ENCODE peak calls at places on chromosomes 12 and 14, in four cellular contexts. D, U, V and A are unnamed samples.

GRCh38 chr12:90404071-90404470 is 550.9 kb downstream of the CCER1 start:
- DNase-seq in U (no peak), V (no peak), D (no peak), A (no peak)

GRCh38 chr14:24042733-24043132 is 9.1 kb upstream of the CARMIL3 start:
- DNase-seq in D (no peak), V (no peak), U (no peak), A (no peak)

GRCh38 chr12:6909421-6910145 is 4.8 kb upstream of the ENO2 start:
- DNase-seq in U (no peak), D (no peak), V (no peak), A (no peak)

GRCh38 chr12:4918950-4919660 is 9.4 kb downstream of the KCNA1 start:
- DNase-seq in V (no peak), D (no peak), U (no peak), A (no peak)

GRCh38 chr12:53079226-53080117 is at the start of gene SPRYD3:
- DNase-seq in V (peak; percentile 97), U (peak; percentile 100), D (peak; percentile 96), A (peak; percentile 61)

GRCh38 chr12:100661300-100661951 is 87.9 kb downstream of the GAS2L3 start:
- DNase-seq in V (no peak), U (peak; percentile 75), D (no peak), A (no peak)

GRCh38 chr12:3295648-3296408 is 195.2 kb upstream of the PRMT8 start:
- DNase-seq in V (no peak), U (no peak), D (peak; percentile 66), A (no peak)

GRCh38 chr12:124416516-124417395 is 121.9 kb downstream of the RFLNA start:
- DNase-seq in V (no peak), D (no peak), U (no peak), A (no peak)

GRCh38 chr12:80257920-80258319 is 158.6 kb downstream of the OTOGL start:
- DNase-seq in D (no peak), V (no peak), U (no peak), A (no peak)

GRCh38 chr14:105324080-105324778 is 9.7 kb downstream of the PACS2 start:
- DNase-seq in V (no peak), U (peak; percentile 49), D (peak; percentile 64), A (no peak)

GRCh38 chr12:32183646-32184045 is 77.0 kb downstream of the BICD1 start:
- DNase-seq in U (no peak), V (no peak), D (no peak), A (no peak)

GRCh38 chr12:81084848-81085350 is 7.0 kb downstream of the ACSS3 start:
- DNase-seq in U (no peak), D (no peak), V (no peak), A (no peak)

GRCh38 chr12:3795800-3796133 is 42.9 kb upstream of the CRACR2A start:
- DNase-seq in D (no peak), U (no peak), V (no peak), A (no peak)

GRCh38 chr12:3998968-3999792 is 126.0 kb upstream of the PARP11 start:
- DNase-seq in U (peak; percentile 49), V (no peak), D (no peak), A (no peak)

GRCh38 chr12:29681370-29681769 is 102.4 kb downstream of the TMTC1 start:
- DNase-seq in V (no peak), U (no peak), D (no peak), A (no peak)

GRCh38 chr14:34699873-34700621 is 14.3 kb downstream of the CFL2 start:
- DNase-seq in U (no peak), V (peak; percentile 68), D (no peak), A (no peak)

GRCh38 chr14:99581371-99581770 is 22.6 kb downstream of the CCDC85C start:
- DNase-seq in U (no peak), D (no peak), V (no peak), A (no peak)

GRCh38 chr12:12561305-12562015 is 1.2 kb downstream of the DUSP16 start:
- DNase-seq in D (peak; percentile 68), U (peak; percentile 86), V (peak; percentile 60), A (no peak)

GRCh38 chr12:51254592-51254991 is 15.6 kb downstream of the SMAGP start:
- DNase-seq in V (no peak), D (no peak), U (no peak), A (no peak)

GRCh38 chr14:96479435-96480146 is 22.6 kb upstream of the PAPOLA start:
- DNase-seq in V (peak; percentile 50), D (no peak), U (no peak), A (no peak)

GRCh38 chr12:123532021-123532420 is 1.5 kb downstream of the RILPL1 start:
- DNase-seq in D (peak; percentile 50), U (peak; percentile 62), V (no peak), A (no peak)

GRCh38 chr12:113418213-113418879 is 3.8 kb upstream of the SDSL start:
- DNase-seq in V (no peak), D (no peak), U (peak; percentile 53), A (no peak)

GRCh38 chr12:26226119-26226518 is 30.7 kb downstream of the SSPN start:
- DNase-seq in D (no peak), V (no peak), U (no peak), A (no peak)

GRCh38 chr14:44912041-44912869 is 49.5 kb downstream of the KLHL28 start:
- DNase-seq in U (no peak), D (no peak), V (no peak), A (no peak)

GRCh38 chr12:116821291-116821690 is 60.0 kb downstream of the HRK start:
- DNase-seq in V (no peak), U (peak; percentile 70), D (no peak), A (no peak)

GRCh38 chr12:4286771-4287317 is 13.3 kb downstream of the CCND2 start:
- DNase-seq in V (no peak), D (peak; percentile 16), U (peak; percentile 43), A (no peak)

GRCh38 chr12:53044896-53045571 is 4.8 kb upstream of the TNS2 start:
- DNase-seq in V (no peak), D (no peak), U (peak; percentile 58), A (no peak)

GRCh38 chr12:63965936-63966602 is 121.6 kb downstream of the SRGAP1 start:
- DNase-seq in U (no peak), V (peak; percentile 42), D (no peak), A (no peak)

GRCh38 chr12:113109872-113110623 is 25.5 kb downstream of the RASAL1 start:
- DNase-seq in V (no peak), U (peak; percentile 80), D (no peak), A (no peak)

GRCh38 chr12:18753481-18754117 is 15.7 kb downstream of the CAPZA3 start:
- DNase-seq in U (peak; percentile 89), V (no peak), D (peak; percentile 32), A (no peak)

GRCh38 chr14:74661726-74662450 is 49.9 kb upstream of the LTBP2 start:
- DNase-seq in U (no peak), V (no peak), D (no peak), A (no peak)

GRCh38 chr14:74660863-74661262 is 48.8 kb upstream of the LTBP2 start:
- DNase-seq in U (no peak), D (no peak), V (no peak), A (no peak)

GRCh38 chr14:74658535-74659130 is 46.6 kb upstream of the LTBP2 start:
- DNase-seq in U (no peak), D (no peak), V (no peak), A (no peak)

GRCh38 chr14:74656964-74657363 is 44.9 kb upstream of the LTBP2 start:
- DNase-seq in D (no peak), V (no peak), U (no peak), A (no peak)

GRCh38 chr14:74660167-74660566 is 48.1 kb upstream of the LTBP2 start:
- DNase-seq in D (no peak), U (no peak), V (no peak), A (no peak)
- H3K4me1 ChIP-seq in D (no peaks in the 10 kb centered on the region), U (no peaks in the 10 kb centered on the region), V (no peaks in the 10 kb centered on the region), A (no peaks in the 10 kb centered on the region)

GRCh38 chr14:89701079-89702043 is 253.2 kb downstream of the EFCAB11 start:
- DNase-seq in D (peak; percentile 92), U (peak; percentile 93), V (peak; percentile 63), A (peak; percentile 52)
- H3K27ac ChIP-seq in D (peak overlapping the region; percentile 73), U (peak overlapping the region; percentile 44), V (no peak overlapping the region), A (no peak overlapping the region)

GRCh38 chr14:91144425-91145145 is 30.7 kb downstream of the DGLUCY start:
- DNase-seq in U (no peak), D (no peak), V (peak; percentile 98), A (no peak)
- H3K4me1 ChIP-seq in U (no peaks in the 10 kb centered on the region), D (peaks cover 9% of the 10 kb centered on the region), V (peaks cover 80% of the 10 kb centered on the region), A (no peaks in the 10 kb centered on the region)

DNA sequence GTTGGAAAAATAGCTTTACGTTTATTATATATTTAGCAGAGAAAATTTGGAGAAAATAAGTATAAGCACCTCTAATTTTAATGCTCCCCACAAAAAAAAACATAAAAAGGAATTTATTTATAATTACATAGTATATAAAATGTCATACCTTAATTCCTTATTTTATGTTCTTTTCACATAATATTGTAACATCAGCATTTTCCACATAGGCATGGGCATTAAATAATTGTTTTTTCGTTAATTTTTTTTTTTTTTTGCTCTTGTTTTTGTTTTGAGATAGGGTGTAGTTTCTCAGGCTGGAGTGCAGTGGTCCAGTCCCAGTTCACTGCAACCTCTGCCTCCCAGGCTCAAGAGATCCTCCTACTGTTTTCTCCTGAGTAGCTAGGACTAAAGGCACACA is 329.8 kb upstream of the FOXG1 start:
- DNase-seq in V (no peak), D (no peak), U (no peak), A (no peak)
- H3K27ac ChIP-seq in V (no peak overlapping the region), D (no peak overlapping the region), U (no peak overlapping the region), A (no peak overlapping the region)

DNA sequence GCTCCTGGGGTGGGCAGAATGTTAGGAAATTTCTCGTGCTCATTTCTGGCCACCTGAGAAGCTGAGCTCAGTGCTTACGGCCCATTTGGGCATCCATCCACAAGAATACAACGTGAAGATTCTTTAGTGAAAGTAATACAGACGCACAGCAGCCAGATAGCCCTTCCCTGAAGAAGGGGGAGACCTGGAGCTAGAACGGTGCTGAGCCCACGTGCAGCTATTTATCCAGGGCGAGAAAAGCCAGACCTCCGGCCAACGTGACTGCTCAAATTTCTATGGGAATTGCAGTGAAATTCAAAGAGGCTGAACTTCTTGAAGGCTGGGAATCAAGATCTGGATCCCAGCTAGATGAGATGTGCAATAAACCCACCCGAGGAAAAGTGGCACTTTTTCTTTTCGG is 20.7 kb downstream of the NID2 start:
- DNase-seq in U (no peak), V (no peak), D (no peak), A (no peak)
- H3K4me1 ChIP-seq in U (peaks cover 7% of the 10 kb centered on the region), V (peaks cover 37% of the 10 kb centered on the region), D (peaks cover 48% of the 10 kb centered on the region), A (no peaks in the 10 kb centered on the region)

DNA sequence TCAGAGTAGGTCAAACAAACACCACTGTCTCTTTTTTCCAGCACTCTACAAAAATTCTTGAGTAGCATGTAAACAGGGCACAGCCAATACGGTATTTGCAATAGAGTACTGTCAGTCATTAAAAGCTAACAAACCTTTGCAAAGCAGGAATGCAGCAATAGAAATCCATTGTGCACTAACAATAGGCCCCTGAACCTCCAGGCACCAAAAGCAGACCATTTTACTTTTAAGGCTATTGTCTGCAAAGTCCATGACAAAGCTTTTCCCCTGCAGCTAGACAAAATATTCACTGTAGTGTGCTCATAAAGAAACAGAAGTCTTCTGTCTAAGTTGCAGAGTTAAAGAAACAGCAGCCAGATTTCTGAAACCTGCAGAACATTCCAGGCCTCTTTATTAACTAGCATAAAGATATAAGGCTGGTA is 191.9 kb downstream of the SOX5 start:
- DNase-seq in U (no peak), V (peak; percentile 33), D (no peak), A (no peak)
- H3K27ac ChIP-seq in U (peak overlapping the region; percentile 97), V (no peak overlapping the region), D (no peak overlapping the region), A (no peak overlapping the region)